ENCODE peak calls at places on chromosomes 11 and 22, in eight cellular contexts. V is cardiac fibroblast, P is GM06990, S is mucosa of descending colon, A is brain microvascular endothelial cell, I is tibial nerve, B is lower lobe of right lung, H is OCI-LY7. F is an unnamed sample.
A peak's percentile ranks its signal among the peaks of the same experiment; 100 is the strongest.

GRCh38 chr11:57340228-57340627 is 2.1 kb downstream of the P2RX3 start:
- DNase-seq in A (no peak), S (no peak), P (no peak), I (no peak), H (no peak), B (no peak), V (peak; percentile 31), F (no peak)

GRCh38 chr11:62548545-62549335 is 2.1 kb upstream of the AHNAK start:
- DNase-seq in V (peak; percentile 62), S (peak; percentile 67), A (no peak), H (no peak), B (no peak), P (no peak), I (no peak), F (no peak)

GRCh38 chr11:18633256-18634139 is 644 bp downstream of the SPTY2D1 start:
- DNase-seq in H (peak; percentile 44), I (no peak), S (no peak), B (no peak), P (peak; percentile 47), V (no peak), A (peak; percentile 7), F (peak; percentile 91)

GRCh38 chr11:108698844-108699642 is 34.2 kb downstream of the DDX10 start:
- DNase-seq in H (no peak), P (peak; percentile 29), V (peak; percentile 27), B (no peak), I (no peak), S (no peak), A (no peak), F (peak; percentile 40)

GRCh38 chr11:120563698-120564572 is 52.4 kb downstream of the GRIK4 start:
- DNase-seq in A (no peak), V (no peak), S (no peak), H (no peak), B (no peak), I (no peak), P (no peak), F (no peak)

GRCh38 chr11:108933630-108934029 is 268.8 kb downstream of the DDX10 start:
- DNase-seq in S (no peak), H (no peak), V (peak; percentile 61), A (peak; percentile 68), B (no peak), P (no peak), I (no peak), F (no peak)

GRCh38 chr22:22397875-22398524 is 110.5 kb downstream of the ZNF280B start:
- DNase-seq in I (no peak), B (no peak), S (no peak), A (no peak), P (no peak), V (peak; percentile 3), H (peak; percentile 58), F (no peak)

GRCh38 chr11:94933225-94934130 is 39.9 kb downstream of the CWC15 start:
- DNase-seq in A (peak; percentile 99), B (no peak), I (no peak), H (no peak), V (peak; percentile 97), S (no peak), P (no peak), F (no peak)

GRCh38 chr11:72005347-72006260 is 6.9 kb downstream of the IL18BP start:
- DNase-seq in V (no peak), B (no peak), S (no peak), H (no peak), A (no peak), P (no peak), I (no peak), F (no peak)

DNA sequence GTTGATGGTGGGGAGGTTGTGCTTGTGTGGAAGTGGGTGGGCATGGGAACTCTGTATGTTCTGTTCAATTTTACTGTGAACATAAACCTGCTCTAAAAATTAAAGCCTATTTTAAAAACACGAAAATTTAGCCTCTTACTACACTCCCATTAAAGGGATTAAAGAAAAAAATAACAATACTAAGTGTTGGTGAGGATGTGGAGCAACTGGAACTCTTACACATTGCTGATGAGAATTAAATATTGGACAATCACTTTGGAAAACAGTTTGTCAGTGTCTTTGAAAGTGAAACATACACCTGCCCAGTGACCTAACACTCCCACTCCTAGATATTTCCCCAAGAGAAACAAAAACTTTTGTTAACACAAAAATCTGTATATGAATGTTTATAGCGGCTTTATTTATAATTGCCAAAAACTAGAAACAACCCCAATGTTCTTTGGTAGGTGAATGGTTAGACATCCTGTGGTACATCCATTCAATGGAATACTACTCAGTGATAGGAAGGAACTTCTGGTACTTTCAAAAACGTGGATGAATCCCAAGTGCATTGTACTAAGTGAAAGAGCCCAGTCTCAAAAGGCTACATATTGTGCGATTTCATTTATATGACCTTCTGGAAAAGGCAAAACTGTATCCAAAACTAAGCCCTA is 23.5 kb downstream of the LRRC32 start:
- DNase-seq in I (no peak), P (no peak), V (no peak), A (no peak), H (no peak), S (no peak), B (no peak), F (no peak)
- H3K4me3 ChIP-seq in I (no peak overlapping the region), P (no peak overlapping the region), V (no peak overlapping the region), A (no peak overlapping the region), H (no peak overlapping the region), S (no peak overlapping the region), B (no peak overlapping the region), F (no peak overlapping the region)

GRCh38 chr22:36775966-36776669 is at the start of gene IFT27:
- DNase-seq in S (peak; percentile 94), V (peak; percentile 100), B (peak; percentile 98), P (peak; percentile 97), I (peak; percentile 98), H (peak; percentile 99), A (peak; percentile 100), F (peak; percentile 100)

GRCh38 chr22:36771376-36772063 is 4.4 kb downstream of the IFT27 start:
- DNase-seq in V (no peak), S (no peak), B (no peak), H (no peak), A (no peak), P (no peak), I (no peak), F (no peak)

GRCh38 chr22:36772451-36772850 is 3.5 kb downstream of the IFT27 start:
- DNase-seq in S (no peak), I (no peak), B (no peak), H (no peak), A (no peak), V (no peak), P (no peak), F (no peak)

GRCh38 chr22:36775589-36775965 is 342 bp downstream of the IFT27 start:
- DNase-seq in S (peak; percentile 57), A (no peak), V (no peak), P (no peak), H (peak; percentile 46), B (peak; percentile 61), I (no peak), F (peak; percentile 43)

GRCh38 chr22:36773935-36774334 is 2.0 kb downstream of the IFT27 start:
- DNase-seq in A (peak; percentile 19), V (peak; percentile 68), I (no peak), S (no peak), P (no peak), B (no peak), H (peak; percentile 31), F (no peak)
- TF ChIP-seq CTCF in A (peak; percentile 52), V (peak; percentile 36), I (no peak), S (no peak), P (peak; percentile 18), B (peak; percentile 26), H (peak; percentile 68), F (peak; percentile 12)

DNA sequence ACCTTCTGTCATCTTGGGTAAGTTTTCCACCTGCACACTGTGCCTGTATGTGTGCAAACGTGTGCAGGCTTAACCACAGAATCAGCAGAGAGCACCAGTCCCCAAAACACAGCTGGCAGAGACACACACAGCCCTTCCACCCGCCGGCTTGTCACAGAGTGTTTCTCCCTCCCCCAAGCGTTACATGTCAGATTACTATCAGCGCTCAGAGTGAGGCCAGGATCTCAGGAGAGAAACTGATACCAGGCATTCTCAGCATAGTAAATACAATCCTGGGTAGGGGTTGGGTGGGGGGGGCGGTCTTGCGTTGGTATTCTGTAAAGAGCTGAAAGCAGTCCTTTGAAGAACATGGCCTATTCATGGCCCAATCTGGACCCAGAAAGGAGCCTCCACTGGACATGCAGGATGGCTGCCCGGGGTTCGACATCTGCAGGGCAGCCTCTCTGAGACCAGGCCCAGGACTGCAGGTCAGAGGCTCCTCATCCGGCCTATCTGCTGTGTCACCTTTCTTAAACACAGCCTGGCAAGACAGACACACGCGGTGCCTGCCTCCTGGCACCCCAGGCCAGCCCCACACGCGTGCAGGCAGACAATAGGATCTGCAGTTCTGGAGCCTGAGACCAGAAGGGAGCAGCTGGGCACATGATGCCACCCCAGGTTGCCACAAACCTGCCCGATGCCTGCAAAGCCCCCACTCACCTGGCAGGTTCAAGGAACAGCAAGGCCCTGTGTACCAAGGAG is 1.7 kb downstream of the OSBPL5 start:
- DNase-seq in I (peak; percentile 11), A (no peak), P (no peak), B (peak; percentile 36), V (no peak), S (peak; percentile 20), H (no peak), F (no peak)
- H3K4me3 ChIP-seq in I (peak overlapping the region; percentile 74), A (peak overlapping the region; percentile 80), P (no peak overlapping the region), B (peak overlapping the region; percentile 84), V (peak overlapping the region; percentile 89), S (no peak overlapping the region), H (no peak overlapping the region), F (no peak overlapping the region)

GRCh38 chr11:112226062-112226921 is at the start of gene PTS:
- DNase-seq in V (peak; percentile 89), H (peak; percentile 91), A (peak; percentile 78), B (peak; percentile 92), I (peak; percentile 70), P (peak; percentile 90), S (peak; percentile 91), F (peak; percentile 90)

GRCh38 chr11:112228706-112229105 is 2.5 kb downstream of the PTS start:
- DNase-seq in H (no peak), V (no peak), B (no peak), I (no peak), S (no peak), P (no peak), A (no peak), F (no peak)

GRCh38 chr11:112229159-112229558 is 2.9 kb downstream of the PTS start:
- DNase-seq in B (no peak), S (no peak), V (no peak), I (no peak), P (no peak), H (no peak), A (no peak), F (no peak)

GRCh38 chr11:112227002-112227401 is 774 bp downstream of the PTS start:
- DNase-seq in I (no peak), H (peak; percentile 4), B (no peak), V (peak; percentile 48), P (no peak), A (peak; percentile 31), S (no peak), F (no peak)

GRCh38 chr11:112227471-112227870 is 1.2 kb downstream of the PTS start:
- DNase-seq in I (no peak), A (no peak), H (no peak), S (no peak), V (no peak), B (no peak), P (no peak), F (no peak)
- TF ChIP-seq CTCF in I (no peak), A (no peak), H (no peak), S (no peak), V (no peak), B (no peak), P (no peak), F (no peak)